ENCODE peak calls at places on chromosome 14, in eight cellular contexts. One of them, this sample, is unnamed.

GRCh38 chr14:99395904-99396530 is 84.6 kb downstream of the SETD3 start:
- DNase-seq in NCI-H82: no peak
- DNase-seq in mucosa of gallbladder: no peak
- DNase-seq in cardiac muscle cell: no peak
- DNase-seq in neural crest cell: no peak
- DNase-seq in activated CD4-positive, alpha-beta T cell treated with anti-CD3 and anti-CD28 coated beads, Interleukin-2, amount 10 ng/mL, durations not matched to agents 7 days and 5 days: peak
- DNase-seq in pancreas: no peak
- DNase-seq in germinal center: no peak
- DNase-seq in this sample: peak

GRCh38 chr14:75885829-75886228 is 96.0 kb downstream of the TGFB3 start:
- DNase-seq in mucosa of gallbladder: no peak
- DNase-seq in neural crest cell: no peak
- DNase-seq in germinal center: no peak
- DNase-seq in activated CD4-positive, alpha-beta T cell treated with anti-CD3 and anti-CD28 coated beads, Interleukin-2, amount 10 ng/mL, durations not matched to agents 7 days and 5 days: no peak
- DNase-seq in pancreas: no peak
- DNase-seq in cardiac muscle cell: no peak
- DNase-seq in NCI-H82: no peak
- DNase-seq in this sample: no peak

GRCh38 chr14:45810152-45810872 is 557.3 kb upstream of the MIS18BP1 start:
- DNase-seq in mucosa of gallbladder: no peak
- DNase-seq in pancreas: no peak
- DNase-seq in cardiac muscle cell: peak
- DNase-seq in neural crest cell: no peak
- DNase-seq in germinal center: no peak
- DNase-seq in activated CD4-positive, alpha-beta T cell treated with anti-CD3 and anti-CD28 coated beads, Interleukin-2, amount 10 ng/mL, durations not matched to agents 7 days and 5 days: no peak
- DNase-seq in NCI-H82: no peak
- DNase-seq in this sample: peak

GRCh38 chr14:98269533-98269932 is 1002.5 kb downstream of the BCL11B start:
- DNase-seq in activated CD4-positive, alpha-beta T cell treated with anti-CD3 and anti-CD28 coated beads, Interleukin-2, amount 10 ng/mL, durations not matched to agents 7 days and 5 days: no peak
- DNase-seq in neural crest cell: no peak
- DNase-seq in germinal center: no peak
- DNase-seq in pancreas: no peak
- DNase-seq in cardiac muscle cell: no peak
- DNase-seq in NCI-H82: no peak
- DNase-seq in mucosa of gallbladder: no peak
- DNase-seq in this sample: no peak

GRCh38 chr14:102911991-102912761 is 10.3 kb upstream of the AMN start:
- DNase-seq in cardiac muscle cell: no peak
- DNase-seq in NCI-H82: no peak
- DNase-seq in activated CD4-positive, alpha-beta T cell treated with anti-CD3 and anti-CD28 coated beads, Interleukin-2, amount 10 ng/mL, durations not matched to agents 7 days and 5 days: no peak
- DNase-seq in germinal center: no peak
- DNase-seq in neural crest cell: no peak
- DNase-seq in mucosa of gallbladder: no peak
- DNase-seq in pancreas: peak
- DNase-seq in this sample: no peak

GRCh38 chr14:20494935-20495766 is 10.2 kb upstream of the RNASE10 start:
- DNase-seq in neural crest cell: no peak
- DNase-seq in pancreas: no peak
- DNase-seq in activated CD4-positive, alpha-beta T cell treated with anti-CD3 and anti-CD28 coated beads, Interleukin-2, amount 10 ng/mL, durations not matched to agents 7 days and 5 days: no peak
- DNase-seq in NCI-H82: no peak
- DNase-seq in germinal center: no peak
- DNase-seq in cardiac muscle cell: no peak
- DNase-seq in mucosa of gallbladder: no peak
- DNase-seq in this sample: peak

GRCh38 chr14:29999013-29999539 is 71.4 kb upstream of the PRKD1 start:
- DNase-seq in neural crest cell: no peak
- DNase-seq in mucosa of gallbladder: no peak
- DNase-seq in germinal center: no peak
- DNase-seq in NCI-H82: peak
- DNase-seq in cardiac muscle cell: no peak
- DNase-seq in pancreas: no peak
- DNase-seq in activated CD4-positive, alpha-beta T cell treated with anti-CD3 and anti-CD28 coated beads, Interleukin-2, amount 10 ng/mL, durations not matched to agents 7 days and 5 days: no peak
- DNase-seq in this sample: no peak

GRCh38 chr14:76829650-76830421 is 3.6 kb downstream of the LRRC74A start:
- DNase-seq in cardiac muscle cell: no peak
- DNase-seq in NCI-H82: peak
- DNase-seq in mucosa of gallbladder: no peak
- DNase-seq in germinal center: no peak
- DNase-seq in activated CD4-positive, alpha-beta T cell treated with anti-CD3 and anti-CD28 coated beads, Interleukin-2, amount 10 ng/mL, durations not matched to agents 7 days and 5 days: no peak
- DNase-seq in neural crest cell: peak
- DNase-seq in pancreas: peak
- DNase-seq in this sample: no peak

GRCh38 chr14:80926706-80927384 is 14.7 kb downstream of the CEP128 start:
- DNase-seq in pancreas: peak
- DNase-seq in NCI-H82: no peak
- DNase-seq in neural crest cell: no peak
- DNase-seq in activated CD4-positive, alpha-beta T cell treated with anti-CD3 and anti-CD28 coated beads, Interleukin-2, amount 10 ng/mL, durations not matched to agents 7 days and 5 days: no peak
- DNase-seq in cardiac muscle cell: peak
- DNase-seq in germinal center: no peak
- DNase-seq in mucosa of gallbladder: no peak
- DNase-seq in this sample: no peak

GRCh38 chr14:69242311-69243224 is 17.4 kb upstream of the GALNT16 start:
- DNase-seq in mucosa of gallbladder: peak
- DNase-seq in cardiac muscle cell: peak
- DNase-seq in NCI-H82: peak
- DNase-seq in activated CD4-positive, alpha-beta T cell treated with anti-CD3 and anti-CD28 coated beads, Interleukin-2, amount 10 ng/mL, durations not matched to agents 7 days and 5 days: peak
- DNase-seq in neural crest cell: peak
- DNase-seq in pancreas: no peak
- DNase-seq in germinal center: peak
- DNase-seq in this sample: peak

GRCh38 chr14:102580552-102581110 is 11.8 kb upstream of the RCOR1 start:
- DNase-seq in cardiac muscle cell: no peak
- DNase-seq in mucosa of gallbladder: no peak
- DNase-seq in NCI-H82: no peak
- DNase-seq in germinal center: no peak
- DNase-seq in neural crest cell: no peak
- DNase-seq in pancreas: no peak
- DNase-seq in activated CD4-positive, alpha-beta T cell treated with anti-CD3 and anti-CD28 coated beads, Interleukin-2, amount 10 ng/mL, durations not matched to agents 7 days and 5 days: no peak
- DNase-seq in this sample: peak

GRCh38 chr14:103107455-103107854 is 12.9 kb downstream of the EXOC3L4 start:
- DNase-seq in activated CD4-positive, alpha-beta T cell treated with anti-CD3 and anti-CD28 coated beads, Interleukin-2, amount 10 ng/mL, durations not matched to agents 7 days and 5 days: no peak
- DNase-seq in germinal center: no peak
- DNase-seq in mucosa of gallbladder: no peak
- DNase-seq in cardiac muscle cell: no peak
- DNase-seq in neural crest cell: no peak
- DNase-seq in pancreas: no peak
- DNase-seq in NCI-H82: no peak
- DNase-seq in this sample: no peak

GRCh38 chr14:80080601-80081000 is 130.7 kb downstream of the DIO2 start:
- DNase-seq in pancreas: no peak
- DNase-seq in activated CD4-positive, alpha-beta T cell treated with anti-CD3 and anti-CD28 coated beads, Interleukin-2, amount 10 ng/mL, durations not matched to agents 7 days and 5 days: no peak
- DNase-seq in neural crest cell: no peak
- DNase-seq in NCI-H82: no peak
- DNase-seq in germinal center: no peak
- DNase-seq in cardiac muscle cell: no peak
- DNase-seq in mucosa of gallbladder: no peak
- DNase-seq in this sample: no peak

GRCh38 chr14:49896956-49897355 is 4.1 kb downstream of the ARF6 start:
- DNase-seq in cardiac muscle cell: no peak
- DNase-seq in mucosa of gallbladder: no peak
- DNase-seq in activated CD4-positive, alpha-beta T cell treated with anti-CD3 and anti-CD28 coated beads, Interleukin-2, amount 10 ng/mL, durations not matched to agents 7 days and 5 days: no peak
- DNase-seq in germinal center: no peak
- DNase-seq in NCI-H82: no peak
- DNase-seq in neural crest cell: no peak
- DNase-seq in pancreas: no peak
- DNase-seq in this sample: no peak

GRCh38 chr14:63454863-63455622 is 88.1 kb downstream of the PPP2R5E start:
- DNase-seq in neural crest cell: no peak
- DNase-seq in pancreas: no peak
- DNase-seq in germinal center: no peak
- DNase-seq in activated CD4-positive, alpha-beta T cell treated with anti-CD3 and anti-CD28 coated beads, Interleukin-2, amount 10 ng/mL, durations not matched to agents 7 days and 5 days: no peak
- DNase-seq in mucosa of gallbladder: no peak
- DNase-seq in cardiac muscle cell: no peak
- DNase-seq in NCI-H82: peak
- DNase-seq in this sample: peak

GRCh38 chr14:70987042-70987441 is 79.8 kb downstream of the PCNX1 start:
- DNase-seq in neural crest cell: no peak
- DNase-seq in cardiac muscle cell: no peak
- DNase-seq in mucosa of gallbladder: no peak
- DNase-seq in germinal center: no peak
- DNase-seq in pancreas: no peak
- DNase-seq in NCI-H82: no peak
- DNase-seq in activated CD4-positive, alpha-beta T cell treated with anti-CD3 and anti-CD28 coated beads, Interleukin-2, amount 10 ng/mL, durations not matched to agents 7 days and 5 days: no peak
- DNase-seq in this sample: no peak

GRCh38 chr14:30657606-30658163 is 35.6 kb downstream of the SCFD1 start:
- DNase-seq in NCI-H82: no peak
- DNase-seq in germinal center: no peak
- DNase-seq in mucosa of gallbladder: no peak
- DNase-seq in pancreas: no peak
- DNase-seq in neural crest cell: no peak
- DNase-seq in activated CD4-positive, alpha-beta T cell treated with anti-CD3 and anti-CD28 coated beads, Interleukin-2, amount 10 ng/mL, durations not matched to agents 7 days and 5 days: no peak
- DNase-seq in cardiac muscle cell: no peak
- DNase-seq in this sample: peak

GRCh38 chr14:90571149-90571548 is 174.3 kb downstream of the CALM1 start:
- DNase-seq in NCI-H82: no peak
- DNase-seq in pancreas: no peak
- DNase-seq in mucosa of gallbladder: no peak
- DNase-seq in cardiac muscle cell: no peak
- DNase-seq in germinal center: no peak
- DNase-seq in activated CD4-positive, alpha-beta T cell treated with anti-CD3 and anti-CD28 coated beads, Interleukin-2, amount 10 ng/mL, durations not matched to agents 7 days and 5 days: no peak
- DNase-seq in neural crest cell: no peak
- DNase-seq in this sample: no peak

GRCh38 chr14:94363171-94363624 is 25.2 kb downstream of the SERPINA1 start:
- DNase-seq in germinal center: no peak
- DNase-seq in neural crest cell: no peak
- DNase-seq in cardiac muscle cell: no peak
- DNase-seq in NCI-H82: no peak
- DNase-seq in pancreas: no peak
- DNase-seq in activated CD4-positive, alpha-beta T cell treated with anti-CD3 and anti-CD28 coated beads, Interleukin-2, amount 10 ng/mL, durations not matched to agents 7 days and 5 days: no peak
- DNase-seq in mucosa of gallbladder: no peak
- DNase-seq in this sample: no peak

GRCh38 chr14:106224694-106224971 is 698.2 kb downstream of the TMEM121 start:
- DNase-seq in neural crest cell: no peak
- DNase-seq in pancreas: no peak
- DNase-seq in germinal center: no peak
- DNase-seq in NCI-H82: no peak
- DNase-seq in activated CD4-positive, alpha-beta T cell treated with anti-CD3 and anti-CD28 coated beads, Interleukin-2, amount 10 ng/mL, durations not matched to agents 7 days and 5 days: no peak
- DNase-seq in cardiac muscle cell: no peak
- DNase-seq in mucosa of gallbladder: no peak
- DNase-seq in this sample: no peak

GRCh38 chr14:75833326-75834020 is 148.3 kb downstream of the TGFB3 start:
- DNase-seq in mucosa of gallbladder: no peak
- DNase-seq in activated CD4-positive, alpha-beta T cell treated with anti-CD3 and anti-CD28 coated beads, Interleukin-2, amount 10 ng/mL, durations not matched to agents 7 days and 5 days: no peak
- DNase-seq in germinal center: no peak
- DNase-seq in NCI-H82: no peak
- DNase-seq in cardiac muscle cell: no peak
- DNase-seq in pancreas: no peak
- DNase-seq in neural crest cell: no peak
- DNase-seq in this sample: no peak

GRCh38 chr14:104385189-104386135 is 194.1 kb upstream of the C14orf180 start:
- DNase-seq in pancreas: no peak
- DNase-seq in mucosa of gallbladder: no peak
- DNase-seq in germinal center: no peak
- DNase-seq in neural crest cell: no peak
- DNase-seq in activated CD4-positive, alpha-beta T cell treated with anti-CD3 and anti-CD28 coated beads, Interleukin-2, amount 10 ng/mL, durations not matched to agents 7 days and 5 days: no peak
- DNase-seq in NCI-H82: no peak
- DNase-seq in cardiac muscle cell: no peak
- DNase-seq in this sample: no peak

GRCh38 chr14:36580141-36580855 is 2.1 kb downstream of the NKX2-8 start:
- DNase-seq in mucosa of gallbladder: no peak
- DNase-seq in neural crest cell: no peak
- DNase-seq in germinal center: no peak
- DNase-seq in NCI-H82: no peak
- DNase-seq in activated CD4-positive, alpha-beta T cell treated with anti-CD3 and anti-CD28 coated beads, Interleukin-2, amount 10 ng/mL, durations not matched to agents 7 days and 5 days: no peak
- DNase-seq in cardiac muscle cell: no peak
- DNase-seq in pancreas: peak
- DNase-seq in this sample: no peak

GRCh38 chr14:81946808-81947798 is 413.4 kb upstream of the SEL1L start:
- DNase-seq in cardiac muscle cell: no peak
- DNase-seq in mucosa of gallbladder: no peak
- DNase-seq in neural crest cell: no peak
- DNase-seq in germinal center: no peak
- DNase-seq in activated CD4-positive, alpha-beta T cell treated with anti-CD3 and anti-CD28 coated beads, Interleukin-2, amount 10 ng/mL, durations not matched to agents 7 days and 5 days: no peak
- DNase-seq in NCI-H82: peak
- DNase-seq in pancreas: no peak
- DNase-seq in this sample: no peak

GRCh38 chr14:58078068-58078467 is 73.9 kb downstream of the ARMH4 start:
- DNase-seq in germinal center: no peak
- DNase-seq in mucosa of gallbladder: no peak
- DNase-seq in pancreas: no peak
- DNase-seq in neural crest cell: no peak
- DNase-seq in cardiac muscle cell: no peak
- DNase-seq in NCI-H82: peak
- DNase-seq in activated CD4-positive, alpha-beta T cell treated with anti-CD3 and anti-CD28 coated beads, Interleukin-2, amount 10 ng/mL, durations not matched to agents 7 days and 5 days: no peak
- DNase-seq in this sample: peak

GRCh38 chr14:50344831-50345563 is 32.9 kb downstream of the DMAC2L start:
- DNase-seq in NCI-H82: no peak
- DNase-seq in cardiac muscle cell: no peak
- DNase-seq in germinal center: no peak
- DNase-seq in pancreas: no peak
- DNase-seq in activated CD4-positive, alpha-beta T cell treated with anti-CD3 and anti-CD28 coated beads, Interleukin-2, amount 10 ng/mL, durations not matched to agents 7 days and 5 days: no peak
- DNase-seq in neural crest cell: no peak
- DNase-seq in mucosa of gallbladder: no peak
- DNase-seq in this sample: no peak

GRCh38 chr14:76768201-76768656 is 7.0 kb downstream of the VASH1 start:
- DNase-seq in cardiac muscle cell: peak
- DNase-seq in activated CD4-positive, alpha-beta T cell treated with anti-CD3 and anti-CD28 coated beads, Interleukin-2, amount 10 ng/mL, durations not matched to agents 7 days and 5 days: peak
- DNase-seq in neural crest cell: no peak
- DNase-seq in germinal center: peak
- DNase-seq in NCI-H82: no peak
- DNase-seq in mucosa of gallbladder: peak
- DNase-seq in pancreas: peak
- DNase-seq in this sample: no peak

GRCh38 chr14:56892959-56893358 is 82.7 kb upstream of the OTX2 start:
- DNase-seq in activated CD4-positive, alpha-beta T cell treated with anti-CD3 and anti-CD28 coated beads, Interleukin-2, amount 10 ng/mL, durations not matched to agents 7 days and 5 days: no peak
- DNase-seq in neural crest cell: no peak
- DNase-seq in pancreas: no peak
- DNase-seq in cardiac muscle cell: no peak
- DNase-seq in NCI-H82: peak
- DNase-seq in germinal center: no peak
- DNase-seq in mucosa of gallbladder: no peak
- DNase-seq in this sample: no peak

GRCh38 chr14:104528496-104528895 is 51.1 kb upstream of the C14orf180 start:
- DNase-seq in NCI-H82: no peak
- DNase-seq in cardiac muscle cell: no peak
- DNase-seq in neural crest cell: no peak
- DNase-seq in mucosa of gallbladder: no peak
- DNase-seq in pancreas: no peak
- DNase-seq in activated CD4-positive, alpha-beta T cell treated with anti-CD3 and anti-CD28 coated beads, Interleukin-2, amount 10 ng/mL, durations not matched to agents 7 days and 5 days: no peak
- DNase-seq in germinal center: no peak
- DNase-seq in this sample: no peak

GRCh38 chr14:90562652-90563051 is 165.8 kb downstream of the CALM1 start:
- DNase-seq in mucosa of gallbladder: no peak
- DNase-seq in germinal center: no peak
- DNase-seq in cardiac muscle cell: no peak
- DNase-seq in neural crest cell: no peak
- DNase-seq in activated CD4-positive, alpha-beta T cell treated with anti-CD3 and anti-CD28 coated beads, Interleukin-2, amount 10 ng/mL, durations not matched to agents 7 days and 5 days: no peak
- DNase-seq in NCI-H82: no peak
- DNase-seq in pancreas: no peak
- DNase-seq in this sample: no peak

GRCh38 chr14:105386581-105387529 is 11.5 kb upstream of the TEX22 start:
- DNase-seq in cardiac muscle cell: no peak
- DNase-seq in NCI-H82: no peak
- DNase-seq in pancreas: peak
- DNase-seq in germinal center: no peak
- DNase-seq in neural crest cell: no peak
- DNase-seq in mucosa of gallbladder: no peak
- DNase-seq in activated CD4-positive, alpha-beta T cell treated with anti-CD3 and anti-CD28 coated beads, Interleukin-2, amount 10 ng/mL, durations not matched to agents 7 days and 5 days: no peak
- DNase-seq in this sample: no peak

This sample was measured in PC-3.